ENCODE peak calls at places on chromosomes 2 and 18, in six cellular contexts. X, T, D, U, V and B are unnamed samples. For H3K9me3, the result is how much of the 10 kb centered on the place peaks cover.

GRCh38 chr2:10254373-10255188 is 48.1 kb upstream of the HPCAL1 start:
- DNase-seq in U (no peak), V (peak), T (peak), X (no peak), D (no peak), B (no peak)

GRCh38 chr18:75076286-75076685 is 132.7 kb downstream of the PTGR3 start:
- DNase-seq in T (no peak), X (no peak), D (no peak), V (no peak), U (peak), B (no peak)

GRCh38 chr2:143356341-143356740 is 227.1 kb downstream of the ARHGAP15 start:
- DNase-seq in U (no peak), X (no peak), T (no peak), V (no peak), D (no peak), B (no peak)

GRCh38 chr2:9033385-9034175 is 30.1 kb upstream of the MBOAT2 start:
- DNase-seq in X (peak), D (no peak), V (no peak), T (no peak), U (peak), B (peak)

GRCh38 chr2:241980193-241980592 is 110.7 kb downstream of the RTP5 start:
- DNase-seq in T (no peak), X (no peak), D (no peak), V (no peak), U (no peak), B (no peak)

GRCh38 chr18:60391571-60392226 is 19.1 kb upstream of the MC4R start:
- DNase-seq in D (no peak), U (no peak), V (peak), X (no peak), T (no peak), B (no peak)

GRCh38 chr18:45526120-45526841 is 89.0 kb upstream of the SLC14A2 start:
- DNase-seq in D (no peak), T (no peak), U (no peak), V (peak), X (no peak), B (no peak)

GRCh38 chr2:72148975-72149555 is 1.4 kb upstream of the CYP26B1 start:
- DNase-seq in U (peak), X (peak), T (peak), V (peak), D (peak), B (peak)

GRCh38 chr2:58466803-58467202 is 225.7 kb upstream of the FANCL start:
- DNase-seq in V (no peak), T (no peak), X (no peak), U (no peak), D (no peak), B (no peak)

GRCh38 chr18:42296723-42297122 is 341.7 kb downstream of the PIK3C3 start:
- DNase-seq in X (peak), U (no peak), T (no peak), D (no peak), V (no peak), B (no peak)

GRCh38 chr2:109062558-109063325 is 66.3 kb upstream of the SH3RF3 start:
- DNase-seq in V (no peak), D (no peak), U (no peak), T (no peak), X (no peak), B (no peak)

GRCh38 chr18:50738103-50738757 is 81.6 kb downstream of the MRO start:
- DNase-seq in D (no peak), X (no peak), U (no peak), T (no peak), V (no peak), B (no peak)

GRCh38 chr2:128982670-128983069 is 664.0 kb upstream of the HS6ST1 start:
- DNase-seq in X (no peak), U (no peak), V (no peak), D (no peak), T (no peak), B (no peak)

GRCh38 chr2:189407161-189407943 is 33.9 kb upstream of the WDR75 start:
- DNase-seq in V (no peak), T (peak), D (no peak), X (peak), U (no peak), B (no peak)

GRCh38 chr18:56711706-56712445 is 60.7 kb downstream of the WDR7 start:
- DNase-seq in V (no peak), U (no peak), X (peak), D (no peak), T (no peak), B (no peak)

GRCh38 chr2:37730037-37730813 is 58.8 kb upstream of the CDC42EP3 start:
- DNase-seq in T (no peak), U (no peak), V (no peak), D (no peak), X (no peak), B (no peak)

GRCh38 chr2:9535177-9535576 is 20.5 kb downstream of the ADAM17 start:
- DNase-seq in V (no peak), T (no peak), X (no peak), D (no peak), U (no peak), B (no peak)

GRCh38 chr2:10568721-10569432 is 120.8 kb upstream of the ODC1 start:
- DNase-seq in D (no peak), V (no peak), T (no peak), U (peak), X (no peak), B (no peak)

GRCh38 chr2:207695293-207695692 is 16.1 kb upstream of the CCNYL1 start:
- DNase-seq in X (no peak), T (no peak), D (no peak), U (no peak), V (no peak), B (no peak)

GRCh38 chr2:25491003-25491696 is 149.4 kb upstream of the DNMT3A start:
- DNase-seq in D (no peak), T (no peak), U (no peak), X (peak), V (no peak), B (no peak)

GRCh38 chr2:26243643-26244478 is 571 bp downstream of the HADHA start:
- DNase-seq in V (no peak), D (peak), X (peak), T (peak), U (no peak), B (peak)

GRCh38 chr2:81007104-81007503 is 702.6 kb upstream of the LRRTM1 start:
- DNase-seq in U (no peak), X (no peak), T (no peak), D (no peak), V (no peak), B (no peak)
- H3K9me3 ChIP-seq in U (under half), X (under half), T (under half), D (under half), V (under half), B (under half)

DNA sequence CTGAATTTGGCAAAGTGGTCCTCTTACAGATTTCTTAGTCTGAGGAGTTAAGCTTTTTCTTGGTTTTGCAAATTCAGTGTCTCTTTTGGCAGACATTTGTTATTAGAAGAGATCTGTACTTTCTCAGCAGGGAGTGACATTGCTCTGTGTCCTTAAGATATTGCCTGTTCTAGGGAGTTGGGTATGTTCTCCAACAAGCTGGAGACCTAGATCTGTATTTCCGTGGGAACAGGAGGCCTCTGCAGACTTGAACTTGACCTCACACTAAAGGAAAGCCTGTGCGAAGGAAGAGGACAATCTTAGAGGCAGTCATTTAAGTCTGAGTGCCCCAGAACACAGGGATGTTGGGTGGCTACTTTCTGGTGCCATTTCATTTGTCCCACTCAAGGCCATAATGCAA is 107.0 kb upstream of the ATP8B1 start:
- DNase-seq in U (no peak), X (no peak), V (no peak), T (no peak), D (no peak), B (no peak)
- H2AFZ ChIP-seq in U (no peak), X (no peak), V (no peak), T (no peak), D (no peak), B (no peak)

GRCh38 chr2:69774984-69775982 is 33.3 kb downstream of the ANXA4 start:
- DNase-seq in X (no peak), T (no peak), V (no peak), D (no peak), U (no peak), B (no peak)
- H3K23ac ChIP-seq in X (no peak), T (no peak), V (no peak), D (no peak), U (no peak), B (no peak)

DNA sequence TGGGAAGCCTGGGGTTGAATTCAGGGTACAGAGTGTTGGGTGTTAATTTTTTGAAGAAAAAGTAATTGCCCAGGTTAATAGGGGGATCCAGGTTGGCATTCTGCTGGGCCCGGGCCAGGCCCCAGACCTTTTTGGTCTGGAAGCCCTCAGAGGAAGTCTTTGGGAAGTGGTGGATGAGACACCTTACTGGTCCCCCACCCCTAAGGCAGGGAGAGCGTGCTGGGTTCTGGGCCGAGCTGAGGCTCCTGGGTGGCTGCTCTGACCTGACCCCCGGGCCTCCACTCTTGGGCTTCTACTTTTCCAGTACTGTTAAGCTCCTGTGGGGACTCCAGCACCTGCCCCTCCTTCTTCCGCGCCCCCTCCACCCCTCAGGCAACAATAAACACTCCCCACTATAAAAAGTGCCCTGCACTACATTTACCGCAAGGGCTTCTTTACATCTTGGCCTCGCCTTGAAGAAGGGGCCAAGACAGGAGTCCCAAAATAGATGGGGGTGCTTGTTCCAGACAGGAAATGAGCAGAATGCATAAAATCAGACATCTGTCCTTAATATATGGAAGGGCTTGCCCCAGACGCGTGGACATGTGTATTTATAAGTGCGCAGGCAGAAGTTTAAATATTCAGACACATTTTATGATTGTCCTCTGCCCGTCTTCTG is 677 bp upstream of the HOXD3 start:
- DNase-seq in U (no peak), T (no peak), D (no peak), X (no peak), V (no peak), B (no peak)
- H3K9me3 ChIP-seq in U (under half), T (under half), D (under half), X (under half), V (under half), B (under half)